ENCODE peak calls at places on chromosomes 4 and X, in nine cellular contexts. A is nucleus accumbens; C is fibroblast of gingiva; Q is breast epithelium; H is stimulated activated CD8-positive, alpha-beta memory T cell treated with anti-CD3 and anti-CD28 coated beads, Interleukin-2, amount 100 ng/mL, for 1 hour; F is NCI-H1092 treated with DMSO at 0.1 percent for 48 hours; X is endodermal cell; T is central memory CD8-positive, alpha-beta T cell; Z is activated gamma-delta T cell treated with Interleukin-2 at 50 U/mL for 16 hours. N is an unnamed sample.

GRCh38 chrX:12986886-12987285 is 12.0 kb downstream of the TMSB4X start:
- DNase-seq in C (no peak), X (no peak), A (no peak), T (no peak), Q (no peak), Z (no peak), F (no peak), H (no peak), N (no peak)

GRCh38 chr4:76896731-76897521 is 1.0 kb downstream of the SOWAHB start:
- DNase-seq in F (peak), X (peak), C (no peak), A (no peak), T (no peak), Q (peak), Z (peak), H (no peak), N (no peak)

GRCh38 chr4:74189331-74190043 is 31.6 kb downstream of the MTHFD2L start:
- DNase-seq in F (peak), Q (no peak), T (no peak), A (no peak), X (no peak), C (peak), Z (no peak), H (no peak), N (peak)

GRCh38 chr4:101020956-101021355 is 326.4 kb downstream of the PPP3CA start:
- DNase-seq in F (no peak), C (peak), Q (no peak), X (peak), A (no peak), T (no peak), H (no peak), Z (peak), N (peak)

GRCh38 chr4:148980782-148981181 is 538.6 kb upstream of the NR3C2 start:
- DNase-seq in H (no peak), C (no peak), Z (no peak), F (no peak), X (no peak), A (peak), Q (peak), T (no peak), N (no peak)

GRCh38 chr4:73417973-73418372 is 13.9 kb downstream of the ALB start:
- DNase-seq in C (no peak), Z (no peak), Q (no peak), H (no peak), T (no peak), F (no peak), X (peak), A (no peak), N (no peak)

GRCh38 chrX:133417364-133417763 is 2.1 kb upstream of the GPC4 start:
- DNase-seq in F (no peak), T (no peak), H (no peak), Q (no peak), A (no peak), C (no peak), Z (no peak), X (peak), N (no peak)

GRCh38 chr4:145497199-145498149 is 15.8 kb downstream of the SMAD1 start:
- DNase-seq in H (no peak), A (no peak), F (no peak), Q (no peak), C (no peak), Z (no peak), T (no peak), X (no peak), N (no peak)

GRCh38 chrX:63511361-63511760 is 160.2 kb upstream of the SPIN4 start:
- DNase-seq in A (no peak), X (no peak), Z (no peak), F (no peak), T (no peak), H (no peak), C (no peak), Q (no peak), N (no peak)

GRCh38 chr4:170025523-170026252 is 507 bp downstream of the MFAP3L start:
- DNase-seq in T (no peak), H (no peak), X (peak), A (peak), C (no peak), Z (peak), F (no peak), Q (no peak), N (no peak)

GRCh38 chr4:23278845-23279244 is 586.1 kb downstream of the GBA3 start:
- DNase-seq in X (no peak), F (no peak), Q (no peak), H (no peak), A (no peak), C (no peak), T (no peak), Z (no peak), N (no peak)

GRCh38 chr4:77347341-77347740 is 190.3 kb downstream of the CCNG2 start:
- DNase-seq in C (no peak), Z (no peak), Q (no peak), F (no peak), X (no peak), A (no peak), T (no peak), H (no peak), N (peak)

GRCh38 chrX:46704767-46705386 is 54.0 kb downstream of the SLC9A7 start:
- DNase-seq in A (no peak), F (no peak), Q (no peak), T (no peak), C (no peak), Z (no peak), X (no peak), H (no peak), N (peak)

GRCh38 chr4:19883841-19884240 is 367.9 kb upstream of the SLIT2 start:
- DNase-seq in C (peak), H (no peak), Z (no peak), A (no peak), T (no peak), F (no peak), X (no peak), Q (no peak), N (no peak)

GRCh38 chrX:150293311-150294013 is 69.7 kb upstream of the MAMLD1 start:
- DNase-seq in F (no peak), Q (no peak), X (no peak), A (no peak), Z (no peak), H (no peak), T (no peak), C (no peak), N (no peak)

GRCh38 chr4:46949822-46950221 is 40.8 kb upstream of the COX7B2 start:
- DNase-seq in H (no peak), Q (no peak), T (no peak), A (no peak), X (no peak), F (no peak), Z (no peak), C (no peak), N (no peak)

GRCh38 chr4:110344165-110344564 is 131.8 kb upstream of the ENPEP start:
- DNase-seq in X (peak), C (no peak), A (no peak), F (no peak), T (no peak), Q (no peak), H (no peak), Z (no peak), N (peak)

GRCh38 chrX:2596856-2597255 is 94.2 kb upstream of the CD99 start:
- DNase-seq in C (no peak), X (no peak), T (no peak), Z (no peak), A (no peak), Q (no peak), F (no peak), H (no peak), N (no peak)

GRCh38 chr4:53919605-53920004 is 144.8 kb downstream of the CHIC2 start:
- DNase-seq in Z (no peak), C (peak), X (no peak), T (no peak), A (peak), F (no peak), Q (no peak), H (no peak), N (no peak)

GRCh38 chr4:80210549-80210948 is 13.2 kb downstream of the PRDM8 start:
- DNase-seq in X (no peak), Z (no peak), T (no peak), A (no peak), F (no peak), C (no peak), Q (no peak), H (no peak), N (no peak)

GRCh38 chr4:89619230-89619962 is 217.6 kb downstream of the SNCA start:
- DNase-seq in Q (no peak), T (no peak), C (no peak), H (no peak), X (no peak), Z (no peak), F (no peak), A (no peak), N (peak)